ENCODE peak calls at places on chromosomes 2 and 18, in ten cellular contexts. J is fibroblast of pulmonary artery; I is NCI-H1092 treated with DMSO at 0.1 percent for 48 hours; U is fibroblast of lung; H is T-helper 2 cell; K is ELR; N is stimulated activated CD4-positive, alpha-beta T cell treated with anti-CD3 and anti-CD28 coated beads, Interleukin-1b, Interleukin-23, amount 100 ng/mL, for 24 hours; Q is cardiac muscle cell; C is naive thymus-derived CD8-positive, alpha-beta T cell; P is activated naive CD8-positive, alpha-beta T cell treated with anti-CD3 and anti-CD28 coated beads, Interleukin-2, amount 50 U/mL, for 24 hours. R is an unnamed sample.

GRCh38 chr2:64331430-64331700 is 122.6 kb upstream of the LGALSL start:
- DNase-seq in J (no peak), I (no peak), U (no peak), H (no peak), K (no peak), N (no peak), Q (no peak), C (no peak), P (no peak), R (no peak)

GRCh38 chr2:144402282-144402681 is 117.6 kb downstream of the ZEB2 start:
- DNase-seq in J (no peak), I (no peak), U (peak; percentile 75), H (no peak), K (no peak), N (no peak), Q (no peak), C (no peak), P (no peak), R (no peak)

GRCh38 chr18:37258819-37259218 is 306.8 kb downstream of the CELF4 start:
- DNase-seq in J (no peak), I (no peak), U (no peak), H (no peak), K (no peak), N (no peak), Q (no peak), C (no peak), P (no peak), R (no peak)

GRCh38 chr2:25894135-25894830 is 16.0 kb upstream of the ASXL2 start:
- DNase-seq in J (peak; percentile 77), I (no peak), U (peak; percentile 43), H (no peak), K (no peak), N (no peak), Q (peak; percentile 77), C (no peak), P (no peak), R (peak; percentile 32)

GRCh38 chr2:1728821-1729220 is 15.5 kb downstream of the PXDN start:
- DNase-seq in J (no peak), I (peak; percentile 72), U (peak; percentile 62), H (no peak), K (no peak), N (no peak), Q (peak; percentile 21), C (no peak), P (no peak), R (peak; percentile 24)

GRCh38 chr2:109369671-109370191 is 240.7 kb downstream of the SH3RF3 start:
- DNase-seq in J (no peak), I (no peak), U (no peak), H (no peak), K (no peak), N (no peak), Q (no peak), C (no peak), P (no peak), R (peak; percentile 20)

GRCh38 chr2:203648273-203648672 is 58.2 kb upstream of the CD28 start:
- DNase-seq in J (no peak), I (peak; percentile 63), U (peak; percentile 48), H (no peak), K (no peak), N (no peak), Q (peak; percentile 57), C (no peak), P (no peak), R (no peak)

GRCh38 chr18:79682896-79683625 is 3.5 kb downstream of the CTDP1 start:
- DNase-seq in J (no peak), I (no peak), U (no peak), H (no peak), K (no peak), N (no peak), Q (no peak), C (peak; percentile 29), P (peak; percentile 76), R (no peak)

GRCh38 chr18:57657566-57657965 is 35.9 kb upstream of the NARS1 start:
- DNase-seq in J (peak; percentile 23), I (no peak), U (peak; percentile 31), H (no peak), K (no peak), N (no peak), Q (no peak), C (no peak), P (no peak), R (no peak)

GRCh38 chr2:85303780-85304531 is 23.8 kb downstream of the TGOLN2 start:
- DNase-seq in J (no peak), I (no peak), U (no peak), H (no peak), K (no peak), N (no peak), Q (no peak), C (no peak), P (no peak), R (no peak)

GRCh38 chr18:74113711-74114110 is 33.9 kb downstream of the FBXO15 start:
- DNase-seq in J (no peak), I (no peak), U (no peak), H (no peak), K (no peak), N (no peak), Q (no peak), C (no peak), P (no peak), R (no peak)

GRCh38 chr2:233857511-233858118 is 3.3 kb upstream of the HJURP start:
- DNase-seq in J (peak; percentile 29), I (no peak), U (no peak), H (peak; percentile 36), K (peak; percentile 32), N (peak; percentile 29), Q (peak; percentile 38), C (peak; percentile 16), P (peak; percentile 73), R (peak; percentile 72)

GRCh38 chr2:224546926-224547325 is 38.2 kb downstream of the CUL3 start:
- DNase-seq in J (no peak), I (no peak), U (no peak), H (no peak), K (no peak), N (no peak), Q (no peak), C (no peak), P (no peak), R (no peak)

GRCh38 chr2:216113572-216113971 is 4.4 kb downstream of the XRCC5 start:
- DNase-seq in J (no peak), I (no peak), U (no peak), H (no peak), K (no peak), N (no peak), Q (no peak), C (no peak), P (peak; percentile 21), R (no peak)

GRCh38 chr18:8571399-8571798 is 37.8 kb upstream of the RAB12 start:
- DNase-seq in J (no peak), I (no peak), U (no peak), H (no peak), K (no peak), N (no peak), Q (no peak), C (no peak), P (no peak), R (no peak)

GRCh38 chr2:37720533-37721218 is 49.2 kb upstream of the CDC42EP3 start:
- DNase-seq in J (peak; percentile 50), I (no peak), U (peak; percentile 74), H (no peak), K (no peak), N (no peak), Q (peak; percentile 46), C (no peak), P (no peak), R (no peak)

GRCh38 chr2:21396252-21396651 is 272.5 kb downstream of the TDRD15 start:
- DNase-seq in J (no peak), I (no peak), U (no peak), H (no peak), K (no peak), N (no peak), Q (no peak), C (no peak), P (no peak), R (no peak)